ENCODE peak calls at places on chromosomes 1 and 21, in seven cellular contexts. M is caudate nucleus, L is EL, X is fibroblast of mammary gland, J is germinal center, P is SK-MEL-5, B is NCI-H226. O is an unnamed sample.

GRCh38 chr1:230915079-230915478 is 46.8 kb upstream of the C1orf198 start:
- DNase-seq in M (no peak), L (no peak), X (no peak), J (no peak), P (no peak), B (no peak), O (no peak)

GRCh38 chr1:48493970-48494769 is 22.2 kb upstream of the SPATA6 start:
- DNase-seq in M (peak; percentile 54), L (peak; percentile 87), X (peak; percentile 92), J (no peak), P (peak; percentile 97), B (no peak), O (no peak)

GRCh38 chr1:22636927-22637326 is 499 bp downstream of the C1QA start:
- DNase-seq in M (no peak), L (no peak), X (no peak), J (no peak), P (no peak), B (no peak), O (no peak)

GRCh38 chr21:32958288-32958992 is 67.3 kb upstream of the OLIG2 start:
- DNase-seq in M (no peak), L (no peak), X (no peak), J (no peak), P (peak; percentile 2), B (no peak), O (no peak)

GRCh38 chr1:155978325-155978972 is at the start of gene ARHGEF2:
- DNase-seq in M (peak; percentile 65), L (peak; percentile 87), X (peak; percentile 53), J (peak; percentile 91), P (peak; percentile 31), B (peak; percentile 95), O (peak; percentile 91)

GRCh38 chr1:223500560-223501425 is 107.6 kb downstream of the CCDC185 start:
- DNase-seq in M (peak; percentile 20), L (peak; percentile 87), X (peak; percentile 93), J (no peak), P (no peak), B (peak; percentile 65), O (no peak)

GRCh38 chr1:235075955-235076308 is 52.7 kb downstream of the TOMM20 start:
- DNase-seq in M (no peak), L (peak; percentile 25), X (no peak), J (no peak), P (no peak), B (no peak), O (no peak)

GRCh38 chr1:152870831-152871730 is 7.0 kb upstream of the SMCP start:
- DNase-seq in M (no peak), L (peak; percentile 50), X (peak; percentile 42), J (no peak), P (peak; percentile 90), B (peak; percentile 30), O (no peak)

GRCh38 chr1:154265586-154265985 is 6.8 kb upstream of the HAX1 start:
- DNase-seq in M (no peak), L (no peak), X (no peak), J (no peak), P (no peak), B (no peak), O (no peak)

GRCh38 chr1:9280015-9280860 is 12.5 kb upstream of the SPSB1 start:
- DNase-seq in M (no peak), L (peak; percentile 97), X (peak; percentile 96), J (no peak), P (no peak), B (peak; percentile 92), O (peak; percentile 68)

GRCh38 chr1:82483146-82483545 is 682.4 kb downstream of the ADGRL2 start:
- DNase-seq in M (no peak), L (no peak), X (no peak), J (no peak), P (no peak), B (no peak), O (no peak)

GRCh38 chr1:232463226-232463625 is 166.7 kb downstream of the SIPA1L2 start:
- DNase-seq in M (no peak), L (no peak), X (no peak), J (no peak), P (no peak), B (no peak), O (no peak)

GRCh38 chr1:93681095-93681548 is 515 bp downstream of the BCAR3 start:
- DNase-seq in M (no peak), L (no peak), X (no peak), J (peak; percentile 55), P (no peak), B (no peak), O (peak; percentile 45)

GRCh38 chr1:245434285-245434684 is 279.5 kb downstream of the KIF26B start:
- DNase-seq in M (no peak), L (no peak), X (peak; percentile 4), J (no peak), P (peak; percentile 37), B (no peak), O (no peak)

GRCh38 chr1:5832916-5833895 is 159.0 kb downstream of the NPHP4 start:
- DNase-seq in M (no peak), L (no peak), X (no peak), J (no peak), P (no peak), B (no peak), O (no peak)

GRCh38 chr1:153567621-153568366 is 2.1 kb upstream of the S100A2 start:
- DNase-seq in M (no peak), L (no peak), X (peak; percentile 82), J (no peak), P (peak; percentile 77), B (peak; percentile 82), O (no peak)

GRCh38 chr21:36027352-36027751 is 33.0 kb downstream of the SETD4 start:
- DNase-seq in M (no peak), L (peak; percentile 15), X (peak; percentile 79), J (no peak), P (no peak), B (no peak), O (no peak)

GRCh38 chr1:15260418-15261154 is 13.6 kb downstream of the FHAD1 start:
- DNase-seq in M (no peak), L (peak; percentile 22), X (peak; percentile 51), J (no peak), P (peak; percentile 92), B (peak; percentile 86), O (no peak)

GRCh38 chr1:246631426-246631825 is 65.2 kb downstream of the CNST start:
- DNase-seq in M (no peak), L (peak; percentile 75), X (peak; percentile 67), J (no peak), P (no peak), B (peak; percentile 29), O (no peak)

O was measured in GM20000.